ENCODE peak calls at places on chromosomes 16 and 17, in five cellular contexts. One of them, this sample, is unnamed.

GRCh38 chr16:66623755-66624154 is 19.3 kb downstream of the CMTM3 start:
- DNase-seq in A549: no peak
- DNase-seq in HepG2: no peak
- DNase-seq in K562: no peak
- DNase-seq in GM12878: no peak
- DNase-seq in this sample: no peak

GRCh38 chr17:73510981-73511442 is 133.2 kb downstream of the SDK2 start:
- DNase-seq in K562: no peak
- DNase-seq in HepG2: no peak
- DNase-seq in GM12878: no peak
- DNase-seq in A549: no peak
- DNase-seq in this sample: no peak

GRCh38 chr16:57623251-57624043 is 5.0 kb upstream of the ADGRG1 start:
- DNase-seq in HepG2: peak; percentile 91
- DNase-seq in A549: peak; percentile 87
- DNase-seq in K562: peak; percentile 77
- DNase-seq in GM12878: no peak
- DNase-seq in this sample: peak; percentile 57

GRCh38 chr17:56028837-56029236 is 124.4 kb upstream of the ANKFN1 start:
- DNase-seq in GM12878: no peak
- DNase-seq in A549: no peak
- DNase-seq in HepG2: no peak
- DNase-seq in K562: no peak
- DNase-seq in this sample: no peak

GRCh38 chr17:3843935-3844516 is 2.0 kb downstream of the NCBP3 start:
- DNase-seq in GM12878: no peak
- DNase-seq in K562: peak; percentile 29
- DNase-seq in HepG2: peak; percentile 59
- DNase-seq in A549: peak; percentile 78
- DNase-seq in this sample: peak; percentile 81

GRCh38 chr17:70552230-70552981 is 383.1 kb downstream of the KCNJ2 start:
- DNase-seq in GM12878: peak; percentile 13
- DNase-seq in HepG2: peak; percentile 15
- DNase-seq in K562: peak; percentile 16
- DNase-seq in A549: peak; percentile 42
- DNase-seq in this sample: peak; percentile 79

GRCh38 chr17:8186787-8187516 is 3.0 kb downstream of the BORCS6 start:
- DNase-seq in A549: peak; percentile 98
- DNase-seq in HepG2: peak; percentile 89
- DNase-seq in GM12878: peak; percentile 97
- DNase-seq in K562: peak; percentile 50
- DNase-seq in this sample: peak; percentile 94

GRCh38 chr17:75738218-75738802 is 17.1 kb downstream of the ITGB4 start:
- DNase-seq in HepG2: peak; percentile 57
- DNase-seq in A549: no peak
- DNase-seq in K562: peak; percentile 54
- DNase-seq in GM12878: no peak
- DNase-seq in this sample: no peak

GRCh38 chr16:83615553-83615952 is 192.2 kb upstream of the HSBP1 start:
- DNase-seq in HepG2: no peak
- DNase-seq in K562: no peak
- DNase-seq in GM12878: no peak
- DNase-seq in A549: no peak
- DNase-seq in this sample: no peak

GRCh38 chr17:82791532-82791931 is 39.7 kb downstream of the TBCD start:
- DNase-seq in GM12878: no peak
- DNase-seq in A549: no peak
- DNase-seq in HepG2: no peak
- DNase-seq in K562: no peak
- DNase-seq in this sample: no peak

GRCh38 chr17:2694381-2695242 is 17.0 kb downstream of the CLUH start:
- DNase-seq in GM12878: no peak
- DNase-seq in A549: no peak
- DNase-seq in K562: no peak
- DNase-seq in HepG2: no peak
- DNase-seq in this sample: no peak

GRCh38 chr17:42833771-42834422 is 700 bp downstream of the PSME3 start:
- DNase-seq in GM12878: no peak
- DNase-seq in HepG2: no peak
- DNase-seq in A549: no peak
- DNase-seq in K562: no peak
- DNase-seq in this sample: no peak

GRCh38 chr17:39517224-39517623 is 55.9 kb downstream of the CDK12 start:
- DNase-seq in HepG2: no peak
- DNase-seq in K562: no peak
- DNase-seq in GM12878: no peak
- DNase-seq in A549: no peak
- DNase-seq in this sample: no peak

GRCh38 chr16:79723583-79724168 is 123.1 kb upstream of the MAF start:
- DNase-seq in K562: no peak
- DNase-seq in HepG2: no peak
- DNase-seq in GM12878: no peak
- DNase-seq in A549: no peak
- DNase-seq in this sample: peak; percentile 11

GRCh38 chr16:30875881-30876791 is 17.7 kb downstream of the BCL7C start:
- DNase-seq in GM12878: peak; percentile 67
- DNase-seq in HepG2: no peak
- DNase-seq in K562: no peak
- DNase-seq in A549: no peak
- DNase-seq in this sample: peak; percentile 33

GRCh38 chr16:72425571-72426341 is 253.8 kb upstream of the PMFBP1 start:
- DNase-seq in A549: no peak
- DNase-seq in GM12878: no peak
- DNase-seq in HepG2: no peak
- DNase-seq in K562: no peak
- DNase-seq in this sample: no peak

GRCh38 chr16:57801098-57801855 is 1.0 kb downstream of the KIFC3 start:
- DNase-seq in K562: no peak
- DNase-seq in GM12878: no peak
- DNase-seq in HepG2: no peak
- DNase-seq in A549: peak; percentile 73
- DNase-seq in this sample: peak; percentile 47

GRCh38 chr16:46859719-46860152 is 24.4 kb upstream of the GPT2 start:
- DNase-seq in A549: peak; percentile 84
- DNase-seq in HepG2: peak; percentile 82
- DNase-seq in K562: peak; percentile 32
- DNase-seq in GM12878: no peak
- DNase-seq in this sample: peak; percentile 22

GRCh38 chr17:49994085-49995054 is 654 bp downstream of the DLX3 start:
- DNase-seq in A549: no peak
- DNase-seq in GM12878: no peak
- DNase-seq in HepG2: no peak
- DNase-seq in K562: no peak
- DNase-seq in this sample: peak; percentile 75

GRCh38 chr17:6567528-6568185 is 11.3 kb upstream of the PITPNM3 start:
- DNase-seq in HepG2: no peak
- DNase-seq in A549: no peak
- DNase-seq in K562: no peak
- DNase-seq in GM12878: no peak
- DNase-seq in this sample: peak; percentile 41

GRCh38 chr17:27649929-27650328 is 18.9 kb downstream of the LGALS9 start:
- DNase-seq in HepG2: no peak
- DNase-seq in GM12878: no peak
- DNase-seq in K562: no peak
- DNase-seq in A549: no peak
- DNase-seq in this sample: no peak
- TF ChIP-seq JUNB in HepG2: no peak
- TF ChIP-seq JUNB in GM12878: no peak
- TF ChIP-seq JUNB in K562: no peak
- TF ChIP-seq JUNB in A549: no peak
- TF ChIP-seq JUNB in this sample: no peak

GRCh38 chr17:77580531-77580930 is 378.0 kb upstream of the TNRC6C start:
- DNase-seq in K562: no peak
- DNase-seq in HepG2: no peak
- DNase-seq in GM12878: no peak
- DNase-seq in A549: no peak
- DNase-seq in this sample: no peak

GRCh38 chr17:77579131-77579530 is 379.4 kb upstream of the TNRC6C start:
- DNase-seq in K562: no peak
- DNase-seq in A549: no peak
- DNase-seq in HepG2: no peak
- DNase-seq in GM12878: no peak
- DNase-seq in this sample: no peak

GRCh38 chr17:77580956-77581355 is 377.5 kb upstream of the TNRC6C start:
- DNase-seq in K562: no peak
- DNase-seq in GM12878: no peak
- DNase-seq in A549: no peak
- DNase-seq in HepG2: no peak
- DNase-seq in this sample: no peak

GRCh38 chr17:77579717-77580116 is 378.8 kb upstream of the TNRC6C start:
- DNase-seq in K562: no peak
- DNase-seq in A549: no peak
- DNase-seq in GM12878: no peak
- DNase-seq in HepG2: no peak
- DNase-seq in this sample: no peak

DNA sequence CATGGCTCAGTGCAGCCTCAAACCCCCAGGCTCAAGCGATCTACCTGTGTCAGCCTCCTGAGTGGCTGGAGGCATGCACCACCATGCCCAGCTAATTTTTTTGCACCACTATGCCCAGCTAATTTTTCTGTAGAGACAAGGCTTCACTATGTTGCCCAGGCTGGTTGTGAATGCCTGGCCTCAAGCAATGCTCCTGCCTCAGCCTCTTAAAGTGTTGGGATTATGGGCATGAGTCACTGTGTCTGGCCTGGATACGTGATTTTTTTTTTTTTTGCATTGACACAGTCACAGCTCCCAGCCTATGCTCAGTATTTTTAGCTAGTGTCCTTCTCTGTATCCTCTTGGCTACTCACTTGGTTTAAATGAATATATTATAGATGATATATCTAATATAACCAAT is 377.0 kb upstream of the TNRC6C start:
- DNase-seq in K562: no peak
- DNase-seq in A549: peak; percentile 45
- DNase-seq in GM12878: no peak
- DNase-seq in HepG2: no peak
- DNase-seq in this sample: no peak
- TF ChIP-seq JUNB in K562: no peak
- TF ChIP-seq JUNB in A549: no peak
- TF ChIP-seq JUNB in GM12878: no peak
- TF ChIP-seq JUNB in HepG2: no peak
- TF ChIP-seq JUNB in this sample: no peak

GRCh38 chr16:21301168-21301894 is 23.2 kb upstream of the CRYM start:
- DNase-seq in HepG2: peak; percentile 88
- DNase-seq in GM12878: peak; percentile 66
- DNase-seq in A549: peak; percentile 93
- DNase-seq in K562: peak; percentile 90
- DNase-seq in this sample: peak; percentile 81
- TF ChIP-seq JUNB in HepG2: peak; percentile 38
- TF ChIP-seq JUNB in GM12878: no peak
- TF ChIP-seq JUNB in A549: no peak
- TF ChIP-seq JUNB in K562: no peak
- TF ChIP-seq JUNB in this sample: no peak

GRCh38 chr16:81201267-81201666 is 37.2 kb upstream of the BCO1 start:
- DNase-seq in GM12878: no peak
- DNase-seq in K562: no peak
- DNase-seq in A549: no peak
- DNase-seq in HepG2: no peak
- DNase-seq in this sample: no peak
- TF ChIP-seq JUNB in GM12878: no peak
- TF ChIP-seq JUNB in K562: no peak
- TF ChIP-seq JUNB in A549: no peak
- TF ChIP-seq JUNB in HepG2: no peak
- TF ChIP-seq JUNB in this sample: no peak